ENCODE peak calls at places on chromosomes 4 and X, in five cellular contexts. S is A549, W is ovary, Q is cardiac fibroblast, C is WTC11. X is an unnamed sample.

GRCh38 chr4:87005690-87006461 is 71.1 kb downstream of the AFF1 start:
- DNase-seq in S (no peak), W (no peak), Q (no peak), C (no peak), X (no peak)

GRCh38 chr4:87150498-87151261 is 69.7 kb downstream of the KLHL8 start:
- DNase-seq in S (peak; percentile 13), W (no peak), Q (peak; percentile 84), C (peak; percentile 29), X (peak; percentile 73)

GRCh38 chrX:22748093-22748999 is 251.4 kb upstream of the DDX53 start:
- DNase-seq in S (peak; percentile 6), W (no peak), Q (peak; percentile 48), C (peak; percentile 50), X (peak; percentile 24)

GRCh38 chr4:85498068-85498733 is 23.3 kb downstream of the ARHGAP24 start:
- DNase-seq in S (no peak), W (no peak), Q (peak; percentile 83), C (no peak), X (peak; percentile 73)

GRCh38 chr4:142248946-142249345 is 597.2 kb downstream of the INPP4B start:
- DNase-seq in S (no peak), W (no peak), Q (peak; percentile 87), C (no peak), X (peak; percentile 88)

GRCh38 chrX:22742174-22742573 is 257.6 kb upstream of the DDX53 start:
- DNase-seq in S (no peak), W (no peak), Q (peak; percentile 63), C (no peak), X (peak; percentile 28)

GRCh38 chr4:87100093-87100634 is 120.3 kb downstream of the KLHL8 start:
- DNase-seq in S (no peak), W (no peak), Q (no peak), C (no peak), X (no peak)

GRCh38 chr4:115675721-115676120 is 562.3 kb upstream of the NDST4 start:
- DNase-seq in S (no peak), W (no peak), Q (no peak), C (no peak), X (no peak)

GRCh38 chr4:1864076-1865008 is 6.9 kb upstream of the NSD2 start:
- DNase-seq in S (no peak), W (no peak), Q (no peak), C (no peak), X (no peak)

GRCh38 chr4:110635155-110635479 is 12.2 kb upstream of the PITX2 start:
- DNase-seq in S (no peak), W (no peak), Q (no peak), C (no peak), X (no peak)

GRCh38 chr4:4990857-4991540 is 28.3 kb downstream of the CYTL1 start:
- DNase-seq in S (peak; percentile 65), W (peak; percentile 89), Q (peak; percentile 54), C (no peak), X (peak; percentile 95)

GRCh38 chrX:130626521-130626920 is 224.7 kb downstream of the RBMX2 start:
- DNase-seq in S (no peak), W (no peak), Q (peak; percentile 49), C (no peak), X (no peak)

GRCh38 chr4:71765349-71765748 is 18.5 kb downstream of the GC start:
- DNase-seq in S (no peak), W (no peak), Q (no peak), C (peak; percentile 24), X (no peak)

GRCh38 chrX:19174401-19175025 is 52.2 kb upstream of the ADGRG2 start:
- DNase-seq in S (peak; percentile 39), W (no peak), Q (peak; percentile 71), C (no peak), X (peak; percentile 3)

GRCh38 chrX:42519666-42520231 is 258.2 kb downstream of the PPP1R2C start:
- DNase-seq in S (no peak), W (no peak), Q (peak; percentile 68), C (no peak), X (no peak)

GRCh38 chrX:132561974-132562373 is 73.1 kb upstream of the MBNL3 start:
- DNase-seq in S (no peak), W (no peak), Q (no peak), C (no peak), X (no peak)

GRCh38 chrX:68146054-68146453 is 287.2 kb downstream of the OPHN1 start:
- DNase-seq in S (peak; percentile 1), W (no peak), Q (peak; percentile 70), C (no peak), X (peak; percentile 37)

GRCh38 chr4:133151681-133152329 is 2.7 kb downstream of the PCDH10 start:
- DNase-seq in S (no peak), W (peak; percentile 28), Q (no peak), C (peak; percentile 75), X (peak; percentile 32)

GRCh38 chr4:72899214-72899613 is 170.3 kb downstream of the COX18 start:
- DNase-seq in S (no peak), W (no peak), Q (no peak), C (no peak), X (no peak)

GRCh38 chrX:92232182-92232581 is 453.0 kb downstream of the PCDH11X start:
- DNase-seq in S (no peak), W (no peak), Q (peak; percentile 0), C (no peak), X (no peak)

GRCh38 chr4:100882661-100883060 is 364.8 kb upstream of the EMCN start:
- DNase-seq in S (no peak), W (no peak), Q (no peak), C (no peak), X (no peak)

GRCh38 chr4:41532880-41533279 is 5.1 kb upstream of the LIMCH1 start:
- DNase-seq in S (no peak), W (no peak), Q (peak; percentile 20), C (no peak), X (no peak)

GRCh38 chr4:140260227-140260626 is 106.2 kb upstream of the MAML3 start:
- DNase-seq in S (peak; percentile 20), W (no peak), Q (peak; percentile 89), C (no peak), X (peak; percentile 82)

GRCh38 chrX:120791013-120791643 is 84.5 kb downstream of the CT47B1 start:
- DNase-seq in S (no peak), W (peak; percentile 78), Q (peak; percentile 76), C (no peak), X (peak; percentile 64)

GRCh38 chr4:6180841-6181631 is 19.3 kb downstream of the JAKMIP1 start:
- DNase-seq in S (no peak), W (no peak), Q (no peak), C (no peak), X (no peak)
- TF ChIP-seq CTCF in S (no peak), W (no peak), Q (no peak), C (no peak), X (no peak)

DNA sequence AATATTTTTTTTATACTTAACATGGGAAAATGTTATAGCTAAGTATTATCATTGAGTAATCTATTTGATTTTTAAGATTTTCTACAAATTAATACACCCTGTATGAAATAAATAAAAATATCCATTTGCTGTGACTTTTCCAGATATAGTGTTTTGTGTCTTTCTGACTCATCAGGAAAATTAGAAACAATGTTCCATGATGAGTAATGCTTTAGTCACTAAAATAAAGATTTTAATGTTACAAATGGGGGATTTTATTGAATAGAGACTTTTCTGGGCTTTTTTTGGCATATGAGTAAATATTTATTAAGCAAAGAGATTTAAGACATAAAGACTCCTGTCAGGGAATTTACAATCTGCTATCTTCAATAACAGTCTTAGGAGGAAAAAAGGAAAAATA is 279.2 kb upstream of the NOCT start:
- DNase-seq in S (no peak), W (no peak), Q (peak; percentile 61), C (no peak), X (no peak)
- TF ChIP-seq CTCF in S (no peak), W (no peak), Q (no peak), C (no peak), X (no peak)

DNA sequence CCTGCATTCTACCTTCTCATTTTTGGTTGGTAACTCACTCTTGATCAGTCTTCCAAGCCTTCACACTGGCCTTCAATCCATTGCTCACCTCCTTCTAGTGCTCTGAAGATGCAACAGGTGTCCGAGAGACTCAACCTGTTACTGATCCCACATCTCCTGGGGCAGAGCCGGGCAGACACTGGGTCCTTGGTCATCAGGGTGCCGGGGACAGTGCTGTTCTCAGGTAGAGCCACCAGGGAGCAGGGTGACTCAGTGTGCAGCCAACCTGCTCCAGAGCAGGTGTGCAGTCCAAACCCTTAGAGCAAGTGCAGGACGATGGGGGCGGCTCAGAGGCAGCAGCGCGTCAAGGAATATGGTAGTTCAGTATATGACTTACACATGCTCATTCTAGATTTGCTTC is 188.4 kb downstream of the DHX15 start:
- DNase-seq in S (no peak), W (no peak), Q (no peak), C (peak; percentile 36), X (no peak)
- TF ChIP-seq CTCF in S (no peak), W (no peak), Q (no peak), C (no peak), X (no peak)

GRCh38 chr4:109157205-109157604 is 145.3 kb downstream of the COL25A1 start:
- DNase-seq in S (no peak), W (no peak), Q (no peak), C (no peak), X (no peak)
- TF ChIP-seq CTCF in S (no peak), W (no peak), Q (no peak), C (no peak), X (no peak)

X was measured in HFFc6.